ENCODE peak calls at places on chromosome 4, in seven cellular contexts. J is ELR; M is mammary epithelial cell; G is amniotic epithelial cell; K is left ventricle myocardium inferior; L is kidney tubule cell; D is activated CD8-positive, alpha-beta memory T cell treated with anti-CD3 and anti-CD28 coated beads for 4 hours. I is an unnamed sample.

GRCh38 chr4:3336389-3337356 is 43.9 kb downstream of the RGS12 start:
- DNase-seq in J (no peak), M (no peak), G (no peak), K (no peak), L (no peak), D (no peak), I (no peak)

GRCh38 chr4:102734591-102735385 is 26.0 kb downstream of the MANBA start:
- DNase-seq in J (peak; percentile 69), M (peak; percentile 6), G (no peak), K (no peak), L (peak; percentile 80), D (no peak), I (no peak)

GRCh38 chr4:184473515-184474260 is 662 bp downstream of the IRF2 start:
- DNase-seq in J (peak; percentile 48), M (peak; percentile 54), G (peak; percentile 33), K (peak; percentile 42), L (peak; percentile 62), D (no peak), I (peak; percentile 29)

GRCh38 chr4:128663325-128663724 is 146.2 kb upstream of the JADE1 start:
- DNase-seq in J (no peak), M (no peak), G (no peak), K (no peak), L (peak; percentile 23), D (no peak), I (no peak)

GRCh38 chr4:80336582-80336981 is 1.1 kb downstream of the CFAP299 start:
- DNase-seq in J (peak; percentile 63), M (peak; percentile 30), G (no peak), K (no peak), L (peak; percentile 68), D (no peak), I (peak; percentile 29)

GRCh38 chr4:35463251-35463952 is 780.9 kb downstream of the ARAP2 start:
- DNase-seq in J (peak; percentile 5), M (no peak), G (no peak), K (no peak), L (no peak), D (no peak), I (no peak)

GRCh38 chr4:165537028-165537648 is 158.3 kb downstream of the CPE start:
- DNase-seq in J (peak; percentile 46), M (peak; percentile 37), G (peak; percentile 44), K (no peak), L (peak; percentile 60), D (no peak), I (peak; percentile 40)

GRCh38 chr4:24053906-24054305 is 164.1 kb upstream of the PPARGC1A start:
- DNase-seq in J (no peak), M (no peak), G (peak; percentile 6), K (no peak), L (no peak), D (no peak), I (no peak)

GRCh38 chr4:187668683-187669082 is 326.9 kb upstream of the ZFP42 start:
- DNase-seq in J (peak; percentile 69), M (peak; percentile 60), G (peak; percentile 33), K (no peak), L (peak; percentile 4), D (no peak), I (no peak)

GRCh38 chr4:169417629-169418282 is 147.0 kb upstream of the SH3RF1 start:
- DNase-seq in J (no peak), M (no peak), G (no peak), K (no peak), L (no peak), D (no peak), I (no peak)